ENCODE peak calls at places on chromosomes 12 and 14, in four cellular contexts. S, O, V and J are unnamed samples.

GRCh38 chr12:94980577-94980976 is 22.9 kb downstream of the NDUFA12 start:
- DNase-seq in S (no peak), O (no peak), V (peak; percentile 34), J (no peak)

GRCh38 chr12:100851637-100852036 is 57.1 kb downstream of the ANO4 start:
- DNase-seq in S (no peak), O (no peak), V (no peak), J (no peak)

GRCh38 chr12:130523208-130523607 is 185.5 kb downstream of the PIWIL1 start:
- DNase-seq in S (no peak), O (no peak), V (no peak), J (no peak)

GRCh38 chr14:28751467-28752058 is 15.0 kb upstream of the FOXG1 start:
- DNase-seq in S (no peak), O (no peak), V (peak; percentile 31), J (no peak)

GRCh38 chr14:74141703-74142102 is 56.9 kb downstream of the LIN52 start:
- DNase-seq in S (no peak), O (peak; percentile 29), V (no peak), J (no peak)

GRCh38 chr12:40287369-40287975 is 62.7 kb downstream of the LRRK2 start:
- DNase-seq in S (no peak), O (no peak), V (no peak), J (no peak)

GRCh38 chr12:132761911-132762583 is 415 bp upstream of the ANKLE2 start:
- DNase-seq in S (peak; percentile 89), O (peak; percentile 82), V (peak; percentile 92), J (peak; percentile 94)

GRCh38 chr12:15698377-15698867 is 90.8 kb downstream of the EPS8 start:
- DNase-seq in S (no peak), O (no peak), V (no peak), J (no peak)

GRCh38 chr12:97756741-97757140 is 294.1 kb downstream of the RMST start:
- DNase-seq in S (no peak), O (no peak), V (no peak), J (no peak)

GRCh38 chr14:25358330-25358729 is 308.4 kb upstream of the STXBP6 start:
- DNase-seq in S (no peak), O (no peak), V (no peak), J (no peak)

GRCh38 chr12:130433411-130433810 is 95.7 kb downstream of the PIWIL1 start:
- DNase-seq in S (no peak), O (no peak), V (no peak), J (no peak)

GRCh38 chr12:115261691-115262398 is 577.9 kb upstream of the TBX3 start:
- DNase-seq in S (no peak), O (no peak), V (no peak), J (no peak)

GRCh38 chr12:100075598-100075997 is 67.1 kb downstream of the BLTP3B start:
- DNase-seq in S (no peak), O (no peak), V (no peak), J (no peak)

GRCh38 chr12:130280226-130280625 is 57.5 kb upstream of the PIWIL1 start:
- DNase-seq in S (no peak), O (no peak), V (no peak), J (no peak)

GRCh38 chr12:113241191-113242017 is 20.1 kb downstream of the TPCN1 start:
- DNase-seq in S (no peak), O (no peak), V (no peak), J (no peak)

GRCh38 chr14:42664185-42664584 is 1057.5 kb downstream of the LRFN5 start:
- DNase-seq in S (no peak), O (no peak), V (no peak), J (no peak)

GRCh38 chr12:46219892-46220655 is 48.8 kb downstream of the SLC38A1 start:
- DNase-seq in S (no peak), O (no peak), V (no peak), J (no peak)

GRCh38 chr12:50603817-50604639 is 99.2 kb downstream of the DIP2B start:
- DNase-seq in S (no peak), O (no peak), V (no peak), J (no peak)

GRCh38 chr12:65335021-65335714 is 56.7 kb downstream of the MSRB3 start:
- DNase-seq in S (peak; percentile 25), O (no peak), V (no peak), J (no peak)

GRCh38 chr12:130161261-130162231 is 718 bp upstream of the FZD10 start:
- DNase-seq in S (peak; percentile 49), O (no peak), V (no peak), J (no peak)

GRCh38 chr14:61343471-61343870 is 22.1 kb downstream of the PRKCH start:
- DNase-seq in S (no peak), O (no peak), V (no peak), J (no peak)

GRCh38 chr14:92549096-92549852 is 35.7 kb downstream of the RIN3 start:
- DNase-seq in S (peak; percentile 70), O (no peak), V (no peak), J (no peak)

GRCh38 chr12:123363385-123363742 is 1.3 kb downstream of the SBNO1 start:
- DNase-seq in S (no peak), O (no peak), V (peak; percentile 49), J (no peak)

GRCh38 chr12:52539024-52539820 is 13.7 kb downstream of the KRT71 start:
- DNase-seq in S (no peak), O (no peak), V (no peak), J (no peak)

GRCh38 chr12:122947352-122947792 is 18.9 kb downstream of the ABCB9 start:
- DNase-seq in S (peak; percentile 57), O (peak; percentile 39), V (no peak), J (no peak)

GRCh38 chr14:75537071-75537470 is 14.8 kb downstream of the BATF start:
- DNase-seq in S (no peak), O (no peak), V (no peak), J (no peak)

GRCh38 chr14:97266653-97267052 is 469.5 kb downstream of the VRK1 start:
- DNase-seq in S (no peak), O (no peak), V (no peak), J (no peak)

GRCh38 chr14:21040370-21040925 is 1.7 kb upstream of the RNASE7 start:
- DNase-seq in S (no peak), O (no peak), V (no peak), J (no peak)

GRCh38 chr14:21041676-21042433 is at the start of gene RNASE7:
- DNase-seq in S (no peak), O (no peak), V (no peak), J (no peak)

GRCh38 chr14:21038416-21039058 is 3.6 kb upstream of the RNASE7 start:
- DNase-seq in S (no peak), O (no peak), V (no peak), J (no peak)

GRCh38 chr14:21039059-21039422 is 3.1 kb upstream of the RNASE7 start:
- DNase-seq in S (peak; percentile 86), O (peak; percentile 59), V (no peak), J (no peak)

DNA sequence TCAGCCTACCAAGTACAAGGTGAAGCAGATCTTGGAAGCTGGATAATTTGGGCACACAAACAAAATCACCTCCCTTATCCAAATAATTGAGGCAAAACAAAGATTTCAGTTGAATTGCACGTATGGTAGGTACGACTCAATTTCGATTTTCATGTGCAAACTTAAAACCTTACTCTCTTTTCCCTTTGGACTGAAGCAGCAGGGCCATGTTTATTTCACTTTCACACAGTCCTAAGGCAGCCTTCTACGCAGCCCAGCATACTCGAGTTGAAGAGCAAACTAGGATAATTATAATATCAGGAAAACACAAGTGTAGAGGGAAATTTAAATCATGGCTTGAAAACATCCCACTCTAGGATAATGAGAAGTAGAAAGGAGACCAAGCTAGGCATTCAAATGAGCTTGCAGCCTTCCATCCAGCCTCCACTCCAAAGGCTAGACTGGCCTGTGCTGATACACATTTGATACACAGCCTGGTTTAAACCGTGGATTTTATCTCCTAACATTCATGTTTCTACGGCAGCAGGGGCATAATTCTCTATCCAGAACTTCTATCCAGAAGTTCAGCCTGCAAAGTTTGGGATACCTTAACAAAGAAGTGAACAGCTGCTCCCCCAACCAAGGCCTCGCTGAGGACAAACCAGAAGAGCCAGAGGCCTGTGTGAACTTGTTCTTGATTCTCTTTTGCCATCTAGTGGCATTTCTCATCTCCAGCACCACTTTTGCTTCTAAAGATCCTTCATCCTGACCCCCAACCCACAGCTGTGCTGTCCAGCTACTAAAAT is 2.4 kb upstream of the RNASE7 start:
- DNase-seq in S (peak; percentile 61), O (no peak), V (peak; percentile 47), J (no peak)
- TF ChIP-seq CTCF in S (peak; percentile 70), O (peak; percentile 45), V (peak; percentile 76), J (peak; percentile 76)

GRCh38 chr12:89769483-89769818 is 60.8 kb upstream of the ATP2B1 start:
- DNase-seq in S (no peak), O (no peak), V (no peak), J (no peak)
- TF ChIP-seq CTCF in S (no peak), O (no peak), V (no peak), J (no peak)

GRCh38 chr12:29427964-29428363 is 47.0 kb upstream of the ERGIC2 start:
- DNase-seq in S (no peak), O (no peak), V (peak; percentile 65), J (no peak)
- TF ChIP-seq CTCF in S (peak; percentile 40), O (no peak), V (peak; percentile 72), J (no peak)

DNA sequence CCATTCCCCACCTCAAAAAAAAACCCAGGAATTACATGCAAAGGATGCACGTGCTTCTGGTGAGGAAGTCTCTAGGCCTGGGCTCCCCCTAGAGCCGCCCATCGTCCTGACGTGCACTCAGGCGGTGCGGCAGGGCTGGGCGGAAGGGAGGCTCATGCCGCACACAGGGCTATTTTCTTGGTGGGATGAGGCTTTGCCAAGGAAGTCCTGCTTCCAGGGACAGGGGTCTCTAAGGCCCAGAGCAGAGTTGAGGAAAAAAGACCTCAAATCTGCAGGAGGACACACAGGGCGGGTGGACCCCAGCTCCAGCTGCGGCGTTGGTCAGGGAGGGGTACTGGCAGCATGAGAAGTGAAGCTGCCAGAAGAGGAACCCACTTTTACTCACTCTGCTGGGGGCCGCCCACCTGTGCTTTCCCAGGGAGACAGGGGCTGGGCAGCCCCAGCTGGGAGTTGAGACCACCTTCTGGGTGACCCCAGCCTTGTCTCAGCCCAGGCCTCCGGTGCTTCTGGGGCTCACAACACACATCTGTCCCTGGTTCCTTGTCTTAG is 4.2 kb downstream of the RHOF start:
- DNase-seq in S (no peak), O (no peak), V (peak; percentile 65), J (no peak)
- TF ChIP-seq CTCF in S (no peak), O (no peak), V (peak; percentile 40), J (no peak)

GRCh38 chr14:78697341-78697740 is 527.2 kb downstream of the NRXN3 start:
- DNase-seq in S (no peak), O (no peak), V (peak; percentile 7), J (no peak)
- TF ChIP-seq CTCF in S (peak; percentile 37), O (no peak), V (peak; percentile 76), J (peak; percentile 54)

GRCh38 chr14:23362200-23362599 is 2.8 kb downstream of the EFS start:
- DNase-seq in S (no peak), O (no peak), V (no peak), J (no peak)
- TF ChIP-seq CTCF in S (no peak), O (no peak), V (peak; percentile 26), J (peak; percentile 26)